ENCODE peak calls at places on chromosomes 5 and 9, in six cellular contexts. H, A, C, W, I and O are unnamed samples.

GRCh38 chr9:21326526-21327139 is 8.6 kb downstream of the KLHL9 start:
- DNase-seq in W (no peak), A (peak), I (peak), H (no peak), C (no peak), O (peak)

GRCh38 chr9:127050581-127050980 is 71.9 kb downstream of the ANGPTL2 start:
- DNase-seq in C (no peak), W (no peak), H (no peak), A (no peak), I (peak), O (no peak)

GRCh38 chr9:116151966-116152381 is 1.6 kb upstream of the PAPPA start:
- DNase-seq in W (no peak), I (no peak), A (peak), C (no peak), H (no peak), O (no peak)

GRCh38 chr5:78235289-78235688 is 59.2 kb downstream of the AP3B1 start:
- DNase-seq in H (no peak), I (no peak), W (no peak), A (peak), C (no peak), O (no peak)

GRCh38 chr9:115000217-115000639 is 69.8 kb upstream of the TNFSF8 start:
- DNase-seq in W (no peak), A (peak), I (no peak), C (no peak), H (no peak), O (no peak)

GRCh38 chr9:113631093-113631765 is 167.7 kb downstream of the RGS3 start:
- DNase-seq in I (no peak), C (peak), H (no peak), W (no peak), A (no peak), O (no peak)

GRCh38 chr9:89597711-89598707 is 6.8 kb upstream of the GADD45G start:
- DNase-seq in C (no peak), W (peak), I (no peak), H (peak), A (peak), O (peak)

GRCh38 chr5:67095346-67095871 is 101.2 kb downstream of the CD180 start:
- DNase-seq in W (no peak), I (peak), A (peak), C (peak), H (no peak), O (peak)

GRCh38 chr5:67178085-67178484 is 18.5 kb downstream of the CD180 start:
- DNase-seq in I (no peak), A (no peak), W (no peak), C (no peak), H (no peak), O (no peak)

GRCh38 chr9:524008-524407 is 309.3 kb downstream of the DOCK8 start:
- DNase-seq in I (no peak), A (no peak), C (no peak), H (no peak), W (no peak), O (no peak)

GRCh38 chr5:149422429-149423286 is 43.6 kb upstream of the IL17B start:
- DNase-seq in I (no peak), W (peak), C (no peak), H (no peak), A (peak), O (no peak)

GRCh38 chr9:95910023-95910706 is 34.7 kb downstream of the ERCC6L2 start:
- DNase-seq in W (no peak), H (no peak), A (no peak), C (no peak), I (no peak), O (no peak)

GRCh38 chr5:120684213-120684612 is 220.1 kb downstream of the PRR16 start:
- DNase-seq in W (no peak), H (no peak), C (no peak), I (no peak), A (no peak), O (no peak)

GRCh38 chr5:142814122-142814521 is 43.9 kb downstream of the ARHGAP26 start:
- DNase-seq in I (no peak), W (no peak), C (no peak), A (no peak), H (no peak), O (no peak)

GRCh38 chr5:131373265-131373664 is 109.4 kb downstream of the CDC42SE2 start:
- DNase-seq in I (no peak), C (no peak), A (no peak), H (no peak), W (no peak), O (no peak)

GRCh38 chr5:1110930-1111726 is 735 bp downstream of the SLC12A7 start:
- DNase-seq in H (no peak), W (no peak), C (no peak), A (no peak), I (peak), O (peak)